ENCODE peak calls at places on chromosomes 4 and X, in six cellular contexts. L, G, K, E, B and M are unnamed samples.
A peak's percentile ranks its signal among the peaks of the same experiment; 100 is the strongest.

GRCh38 chr4:99564921-99565320 is 1.1 kb upstream of the TRMT10A start:
- DNase-seq in G (no peak), K (no peak), B (no peak), E (no peak), L (no peak), M (no peak)

GRCh38 chr4:143711543-143712159 is 11.2 kb upstream of the FREM3 start:
- DNase-seq in K (no peak), G (no peak), L (no peak), E (no peak), B (no peak), M (no peak)

GRCh38 chr4:76590847-76591281 is 155.8 kb downstream of the SHROOM3 start:
- DNase-seq in G (peak; percentile 58), K (no peak), E (peak; percentile 61), L (no peak), B (no peak), M (no peak)

GRCh38 chr4:138707746-138708145 is 307.8 kb upstream of the NOCT start:
- DNase-seq in B (no peak), K (no peak), G (peak; percentile 64), L (no peak), E (no peak), M (no peak)

GRCh38 chr4:8294036-8294435 is 24.5 kb downstream of the HTRA3 start:
- DNase-seq in E (no peak), L (no peak), K (no peak), B (no peak), G (no peak), M (peak; percentile 2)

GRCh38 chr4:11623726-11624037 is 195.0 kb upstream of the HS3ST1 start:
- DNase-seq in G (peak; percentile 27), B (no peak), K (no peak), L (peak; percentile 45), E (no peak), M (no peak)

GRCh38 chr4:149029056-149029651 is 586.9 kb upstream of the NR3C2 start:
- DNase-seq in G (peak; percentile 23), E (no peak), B (no peak), L (peak; percentile 70), K (no peak), M (no peak)

GRCh38 chrX:109732780-109733657 is at the start of gene ACSL4:
- DNase-seq in K (peak; percentile 88), E (peak; percentile 73), L (peak; percentile 82), G (peak; percentile 75), B (peak; percentile 39), M (peak; percentile 90)

GRCh38 chr4:62053974-62054373 is 853.8 kb downstream of the ADGRL3 start:
- DNase-seq in G (no peak), L (no peak), K (no peak), E (no peak), B (peak; percentile 12), M (no peak)

GRCh38 chr4:154344686-154345085 is 146.9 kb downstream of the DCHS2 start:
- DNase-seq in K (no peak), L (no peak), G (no peak), B (no peak), E (no peak), M (no peak)

GRCh38 chrX:148771440-148771839 is 271.0 kb downstream of the AFF2 start:
- DNase-seq in B (no peak), L (peak; percentile 3), G (no peak), K (no peak), E (no peak), M (no peak)

GRCh38 chr4:152360045-152360410 is 175.9 kb downstream of the FBXW7 start:
- DNase-seq in G (peak; percentile 47), E (no peak), L (no peak), K (no peak), B (no peak), M (no peak)

GRCh38 chrX:154358011-154358410 is 16.4 kb downstream of the FLNA start:
- DNase-seq in B (no peak), G (no peak), L (no peak), E (no peak), K (no peak), M (no peak)

GRCh38 chrX:41922694-41923171 is 621 bp downstream of the CASK start:
- DNase-seq in L (peak; percentile 26), E (no peak), B (no peak), K (peak; percentile 63), G (no peak), M (peak; percentile 55)

GRCh38 chr4:122489061-122489460 is 32.5 kb upstream of the IL2 start:
- DNase-seq in L (no peak), G (no peak), E (no peak), K (no peak), B (no peak), M (no peak)

GRCh38 chrX:115561605-115562491 is 874 bp downstream of the PLS3 start:
- DNase-seq in K (peak; percentile 77), B (no peak), G (peak; percentile 35), E (no peak), L (peak; percentile 52), M (peak; percentile 56)

GRCh38 chrX:153649915-153650782 is 3.1 kb downstream of the DUSP9 start:
- DNase-seq in B (no peak), K (no peak), E (no peak), G (no peak), L (no peak), M (no peak)

GRCh38 chr4:183765121-183765990 is 106.3 kb downstream of the TRAPPC11 start:
- DNase-seq in E (no peak), L (peak; percentile 22), B (peak; percentile 6), K (no peak), G (no peak), M (no peak)

GRCh38 chrX:129523076-129524055 is at the start of gene SMARCA1:
- DNase-seq in E (peak; percentile 37), G (peak; percentile 63), K (peak; percentile 91), B (no peak), L (peak; percentile 42), M (peak; percentile 46)

GRCh38 chrX:40091691-40092421 is 5.9 kb downstream of the BCOR start:
- DNase-seq in E (no peak), L (no peak), K (peak; percentile 39), G (no peak), B (no peak), M (no peak)

GRCh38 chrX:154607370-154607769 is 11.7 kb downstream of the CTAG1B start:
- DNase-seq in B (no peak), E (no peak), K (no peak), L (no peak), G (no peak), M (no peak)

GRCh38 chrX:135521405-135522131 is 1.1 kb downstream of the INTS6L start:
- DNase-seq in K (peak; percentile 82), E (peak; percentile 80), L (peak; percentile 87), B (peak; percentile 55), G (peak; percentile 85), M (peak; percentile 87)
- TF ChIP-seq CTCF in K (no peak), E (no peak), L (no peak), B (no peak), G (no peak), M (no peak)

GRCh38 chrX:72016881-72017783 is 106.5 kb downstream of the NHSL2 start:
- DNase-seq in G (no peak), B (no peak), E (no peak), L (no peak), K (no peak), M (no peak)

GRCh38 chrX:72020788-72021187 is 110.1 kb downstream of the NHSL2 start:
- DNase-seq in G (no peak), K (no peak), E (no peak), L (no peak), B (no peak), M (no peak)

GRCh38 chrX:72020204-72020603 is 109.6 kb downstream of the NHSL2 start:
- DNase-seq in K (no peak), G (no peak), B (no peak), E (no peak), L (no peak), M (no peak)

GRCh38 chrX:72019487-72019886 is 108.8 kb downstream of the NHSL2 start:
- DNase-seq in L (no peak), B (no peak), G (no peak), E (no peak), K (no peak), M (no peak)

GRCh38 chrX:72018277-72019112 is 107.8 kb downstream of the NHSL2 start:
- DNase-seq in L (peak; percentile 90), K (peak; percentile 97), G (peak; percentile 90), E (peak; percentile 81), B (peak; percentile 63), M (peak; percentile 89)
- H3K4me3 ChIP-seq in L (no peak overlapping the region), K (no peak overlapping the region), G (no peak overlapping the region), E (no peak overlapping the region), B (no peak overlapping the region), M (peak overlapping the region; percentile 24)

GRCh38 chrX:118179718-118180117 is 63.1 kb upstream of the KLHL13 start:
- DNase-seq in L (peak; percentile 47), K (no peak), B (no peak), E (no peak), G (no peak), M (no peak)

GRCh38 chrX:118181030-118181429 is 64.4 kb upstream of the KLHL13 start:
- DNase-seq in K (no peak), L (peak; percentile 79), E (no peak), B (peak; percentile 5), G (peak; percentile 13), M (no peak)

GRCh38 chrX:118179161-118179560 is 62.6 kb upstream of the KLHL13 start:
- DNase-seq in E (no peak), B (no peak), L (peak; percentile 67), K (no peak), G (no peak), M (no peak)

GRCh38 chrX:118182050-118182449 is 65.4 kb upstream of the KLHL13 start:
- DNase-seq in K (no peak), B (no peak), E (no peak), L (no peak), G (peak; percentile 15), M (no peak)

GRCh38 chrX:118183606-118184005 is 67.0 kb upstream of the KLHL13 start:
- DNase-seq in L (no peak), G (no peak), E (no peak), B (no peak), K (no peak), M (no peak)
- TF ChIP-seq CTCF in L (no peak), G (peak; percentile 6), E (no peak), B (no peak), K (peak; percentile 35), M (peak; percentile 47)

DNA sequence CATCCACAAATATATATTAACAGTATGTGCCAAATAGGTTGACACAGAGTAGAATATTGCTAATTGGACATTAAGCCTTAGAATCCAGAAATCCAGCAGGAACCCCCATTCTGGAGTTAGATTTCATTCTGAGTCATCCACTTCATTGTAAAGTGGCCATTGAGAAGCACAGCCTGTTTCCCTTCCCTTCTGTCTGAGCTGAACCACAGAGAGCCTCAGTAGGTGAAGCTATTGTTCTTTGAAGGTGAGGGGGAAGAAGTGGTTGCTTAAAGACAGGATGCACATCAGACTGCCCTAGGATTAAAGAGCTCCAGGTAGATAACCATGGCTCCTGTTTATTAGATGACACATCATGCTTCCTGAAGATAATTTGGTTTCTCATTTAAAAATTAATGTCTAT is 30.6 kb upstream of the MCF2 start:
- DNase-seq in B (no peak), L (peak; percentile 53), G (peak; percentile 26), K (no peak), E (no peak), M (no peak)
- H3K4me3 ChIP-seq in B (no peak overlapping the region), L (no peak overlapping the region), G (no peak overlapping the region), K (no peak overlapping the region), E (no peak overlapping the region), M (no peak overlapping the region)

GRCh38 chr4:84051728-84052127 is 447.4 kb downstream of the NKX6-1 start:
- DNase-seq in K (no peak), B (no peak), G (no peak), E (no peak), L (no peak), M (no peak)

GRCh38 chr4:84050014-84050413 is 449.1 kb downstream of the NKX6-1 start:
- DNase-seq in L (no peak), B (no peak), G (no peak), K (no peak), E (no peak), M (no peak)
- TF ChIP-seq CTCF in L (no peak), B (no peak), G (no peak), K (no peak), E (no peak), M (peak; percentile 3)

GRCh38 chr4:159229164-159229563 is 126.3 kb downstream of the RAPGEF2 start:
- DNase-seq in L (peak; percentile 51), K (no peak), E (peak; percentile 83), G (peak; percentile 94), B (peak; percentile 32), M (no peak)
- H3K4me3 ChIP-seq in L (no peak overlapping the region), K (no peak overlapping the region), E (no peak overlapping the region), G (peak overlapping the region; percentile 95), B (no peak overlapping the region), M (no peak overlapping the region)